ENCODE peak calls at places on chromosomes 13 and 19, in nine cellular contexts. F is foreskin fibroblast, E is A673, X is fibroblast of pulmonary artery, P is kidney epithelial cell, S is cardiac muscle cell, M is fibroblast of mammary gland, D is H9, H is PC-9. C is an unnamed sample.

GRCh38 chr19:21483589-21484170 is 21.7 kb upstream of the ZNF429 start:
- DNase-seq in F (peak; percentile 14), E (peak; percentile 3), X (peak; percentile 6), P (no peak), S (peak; percentile 37), M (peak; percentile 30), D (peak; percentile 84), H (no peak), C (no peak)

GRCh38 chr19:1049841-1050240 is 9.9 kb downstream of the ABCA7 start:
- DNase-seq in F (no peak), E (no peak), X (no peak), P (no peak), S (no peak), M (no peak), D (no peak), H (no peak), C (no peak)

GRCh38 chr19:17496337-17496997 is 15.0 kb upstream of the PGLS start:
- DNase-seq in F (peak; percentile 78), E (peak; percentile 82), X (peak; percentile 74), P (no peak), S (peak; percentile 79), M (peak; percentile 69), D (peak; percentile 90), H (peak; percentile 70), C (peak; percentile 86)

GRCh38 chr13:85386424-85386823 is 412.8 kb downstream of the SLITRK6 start:
- DNase-seq in F (no peak), E (no peak), X (no peak), P (peak; percentile 12), S (peak; percentile 5), M (no peak), D (no peak), H (no peak), C (no peak)

GRCh38 chr19:17565611-17566010 is 10.2 kb downstream of the COLGALT1 start:
- DNase-seq in F (peak; percentile 21), E (no peak), X (no peak), P (no peak), S (no peak), M (no peak), D (no peak), H (peak; percentile 39), C (no peak)

GRCh38 chr19:10086032-10086903 is at the start of gene SHFL:
- DNase-seq in F (peak; percentile 87), E (peak; percentile 77), X (peak; percentile 54), P (no peak), S (peak; percentile 42), M (peak; percentile 36), D (peak; percentile 65), H (peak; percentile 78), C (peak; percentile 71)

GRCh38 chr19:3187662-3188511 is 2.2 kb downstream of the NCLN start:
- DNase-seq in F (no peak), E (no peak), X (no peak), P (no peak), S (no peak), M (no peak), D (no peak), H (no peak), C (no peak)

GRCh38 chr13:30529085-30529815 is 63.5 kb upstream of the HMGB1 start:
- DNase-seq in F (peak; percentile 38), E (no peak), X (peak; percentile 10), P (no peak), S (no peak), M (peak; percentile 56), D (no peak), H (no peak), C (peak; percentile 4)

GRCh38 chr13:83634601-83635000 is 247.7 kb downstream of the SLITRK1 start:
- DNase-seq in F (no peak), E (no peak), X (no peak), P (no peak), S (no peak), M (no peak), D (no peak), H (no peak), C (no peak)

GRCh38 chr13:91355826-91356710 is 8.6 kb downstream of the MIR17HG start:
- DNase-seq in F (no peak), E (no peak), X (no peak), P (no peak), S (no peak), M (no peak), D (no peak), H (no peak), C (no peak)

GRCh38 chr19:17720487-17720839 is 1.2 kb downstream of the MAP1S start:
- DNase-seq in F (peak; percentile 35), E (no peak), X (no peak), P (no peak), S (no peak), M (no peak), D (no peak), H (no peak), C (no peak)

GRCh38 chr13:110254751-110255553 is 52.0 kb downstream of the COL4A1 start:
- DNase-seq in F (no peak), E (no peak), X (no peak), P (no peak), S (no peak), M (no peak), D (no peak), H (no peak), C (no peak)

GRCh38 chr13:99336750-99337149 is 29.6 kb upstream of the GPR183 start:
- DNase-seq in F (no peak), E (no peak), X (no peak), P (no peak), S (no peak), M (no peak), D (no peak), H (no peak), C (no peak)

GRCh38 chr19:37997911-37998344 is 90.9 kb downstream of the SIPA1L3 start:
- DNase-seq in F (peak; percentile 95), E (peak; percentile 29), X (peak; percentile 89), P (peak; percentile 76), S (no peak), M (peak; percentile 97), D (no peak), H (no peak), C (peak; percentile 77)

GRCh38 chr13:75467009-75467728 is 14.8 kb downstream of the TBC1D4 start:
- DNase-seq in F (no peak), E (no peak), X (no peak), P (no peak), S (no peak), M (no peak), D (no peak), H (no peak), C (no peak)

GRCh38 chr19:33293255-33294057 is 8.9 kb downstream of the CEBPA start:
- DNase-seq in F (peak; percentile 82), E (peak; percentile 66), X (peak; percentile 64), P (no peak), S (no peak), M (peak; percentile 85), D (no peak), H (no peak), C (peak; percentile 91)

GRCh38 chr19:56377105-56377924 is 16.0 kb downstream of the ZNF582 start:
- DNase-seq in F (no peak), E (no peak), X (no peak), P (no peak), S (no peak), M (no peak), D (no peak), H (no peak), C (no peak)

GRCh38 chr19:34480971-34481821 is at the start of gene WTIP:
- DNase-seq in F (peak; percentile 96), E (peak; percentile 82), X (peak; percentile 89), P (no peak), S (peak; percentile 93), M (peak; percentile 75), D (peak; percentile 74), H (peak; percentile 20), C (peak; percentile 58)

GRCh38 chr19:47111081-47111589 is 2.4 kb downstream of the ZC3H4 start:
- DNase-seq in F (no peak), E (peak; percentile 27), X (no peak), P (no peak), S (no peak), M (no peak), D (no peak), H (no peak), C (no peak)

GRCh38 chr19:36051637-36052036 is 2.4 kb downstream of the THAP8 start:
- DNase-seq in F (no peak), E (no peak), X (no peak), P (no peak), S (no peak), M (no peak), D (peak; percentile 61), H (no peak), C (no peak)
- TF ChIP-seq CTCF in F (no peak), E (no peak), X (no peak), P (no peak), S (no peak), M (no peak), D (peak; percentile 7), H (no peak), C (no peak)

DNA sequence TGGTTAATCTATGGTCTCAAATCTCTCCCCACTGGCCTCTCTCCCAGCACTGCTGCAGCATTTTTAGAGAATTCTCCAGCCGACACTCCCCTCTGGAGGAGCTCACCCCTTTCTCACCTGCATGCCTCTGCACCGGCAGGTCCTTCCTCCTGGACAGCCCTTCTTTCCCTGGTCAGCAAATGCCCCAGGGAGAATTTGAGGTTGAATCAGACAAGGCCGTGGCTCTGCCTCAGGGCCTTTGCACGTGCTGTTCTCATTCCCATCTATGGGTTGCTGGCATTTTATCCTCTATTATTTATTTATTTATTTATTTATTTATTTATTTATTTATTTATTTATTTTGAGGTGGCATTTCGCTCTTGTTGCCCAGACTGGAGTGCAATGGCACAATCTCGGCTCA is 1.4 kb upstream of the DOCK6 start:
- DNase-seq in F (no peak), E (no peak), X (no peak), P (no peak), S (no peak), M (no peak), D (no peak), H (no peak), C (no peak)
- TF ChIP-seq CTCF in F (no peak), E (no peak), X (no peak), P (no peak), S (no peak), M (no peak), D (no peak), H (no peak), C (no peak)

DNA sequence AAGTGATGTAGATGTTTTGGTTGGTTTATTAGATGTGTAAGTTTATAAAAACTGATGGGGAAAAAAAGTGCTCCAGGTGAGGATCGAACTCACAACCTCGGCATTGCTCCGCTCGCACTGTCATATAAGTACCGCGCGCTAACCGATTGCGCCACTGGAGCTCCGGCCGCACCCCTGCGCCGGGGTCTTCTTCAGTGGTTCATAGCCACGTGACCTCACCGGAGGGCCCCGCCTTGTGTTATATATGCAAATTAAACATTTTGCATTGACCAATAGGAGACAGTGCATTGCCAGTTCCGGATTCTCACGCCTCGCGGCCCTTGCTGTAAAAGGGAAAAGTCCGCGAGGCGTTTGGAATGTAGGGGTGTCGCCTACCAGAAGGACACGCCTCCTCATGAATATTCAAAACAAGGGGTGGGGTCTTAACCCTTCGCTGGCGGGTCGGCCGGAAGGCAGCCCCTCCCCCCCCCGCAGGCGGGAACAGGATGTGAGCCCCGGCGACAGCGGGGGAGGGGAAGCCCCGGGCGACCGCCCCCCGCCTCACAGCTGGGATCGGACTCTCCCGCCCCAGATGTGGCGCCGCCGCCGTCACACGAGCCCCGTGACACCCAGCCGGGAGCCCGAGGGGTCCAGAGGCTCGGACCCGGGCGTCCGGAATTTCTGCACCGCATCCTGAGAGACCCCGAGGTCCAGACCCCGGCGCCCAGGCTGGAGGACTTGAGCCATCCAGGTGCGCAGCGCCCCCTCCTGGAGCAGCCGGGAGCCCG is at the start of gene PLEKHG2:
- DNase-seq in F (peak; percentile 100), E (peak; percentile 99), X (peak; percentile 100), P (peak; percentile 98), S (peak; percentile 99), M (peak; percentile 99), D (peak; percentile 99), H (peak; percentile 97), C (peak; percentile 100)
- TF ChIP-seq CTCF in F (peak; percentile 70), E (peak; percentile 90), X (peak; percentile 62), P (peak; percentile 90), S (peak; percentile 76), M (peak; percentile 51), D (peak; percentile 97), H (peak; percentile 92), C (peak; percentile 94)

GRCh38 chr13:98033277-98034247 is 80.1 kb downstream of the IPO5 start:
- DNase-seq in F (peak; percentile 80), E (peak; percentile 87), X (peak; percentile 69), P (peak; percentile 16), S (peak; percentile 48), M (peak; percentile 66), D (no peak), H (peak; percentile 24), C (peak; percentile 53)
- TF ChIP-seq CTCF in F (peak; percentile 54), E (peak; percentile 60), X (peak; percentile 45), P (peak; percentile 47), S (peak; percentile 49), M (peak; percentile 50), D (peak; percentile 67), H (peak; percentile 57), C (peak; percentile 15)

C was measured in MCF 10A.